ENCODE peak calls at places on chromosomes 13 and 19, in eight cellular contexts. U, V, O, R, D, N, E and P are unnamed samples.

GRCh38 chr19:17488593-17489391 is 18.5 kb downstream of the SLC27A1 start:
- DNase-seq in U (peak), V (no peak), O (peak), R (no peak), D (peak), N (no peak), E (peak), P (no peak)

GRCh38 chr19:2587001-2587719 is 111.2 kb downstream of the GADD45B start:
- DNase-seq in U (peak), V (no peak), O (no peak), R (no peak), D (no peak), N (no peak), E (no peak), P (no peak)

GRCh38 chr13:28459911-28460310 is 35.0 kb downstream of the FLT1 start:
- DNase-seq in U (no peak), V (no peak), O (no peak), R (no peak), D (no peak), N (no peak), E (no peak), P (no peak)

GRCh38 chr13:109764474-109765292 is 21.7 kb downstream of the IRS2 start:
- DNase-seq in U (no peak), V (no peak), O (no peak), R (peak), D (peak), N (no peak), E (no peak), P (peak)

GRCh38 chr19:8489591-8490394 is 12.6 kb downstream of the PRAM1 start:
- DNase-seq in U (peak), V (no peak), O (no peak), R (no peak), D (peak), N (no peak), E (no peak), P (no peak)

GRCh38 chr13:83229574-83230300 is 652.5 kb downstream of the SLITRK1 start:
- DNase-seq in U (no peak), V (no peak), O (no peak), R (no peak), D (no peak), N (no peak), E (no peak), P (no peak)

GRCh38 chr13:83297591-83298305 is 584.5 kb downstream of the SLITRK1 start:
- DNase-seq in U (no peak), V (no peak), O (no peak), R (no peak), D (no peak), N (no peak), E (no peak), P (no peak)

GRCh38 chr13:45219938-45220375 is 19.1 kb upstream of the KCTD4 start:
- DNase-seq in U (no peak), V (no peak), O (no peak), R (no peak), D (peak), N (peak), E (peak), P (peak)